ENCODE peak calls at places on chromosomes 2 and 18, in five cellular contexts. X is GM19239; S is right cardiac atrium; M is GM12864; J is activated CD8-positive, alpha-beta memory T cell treated with anti-CD3 and anti-CD28 coated beads for 1 hour. U is an unnamed sample.

GRCh38 chr2:101617188-101617587 is 80.3 kb upstream of the MAP4K4 start:
- DNase-seq in X (no peak), S (no peak), M (no peak), J (no peak), U (no peak)

GRCh38 chr2:84527137-84528129 is 11.1 kb downstream of the DNAH6 start:
- DNase-seq in X (no peak), S (no peak), M (no peak), J (no peak), U (no peak)

GRCh38 chr2:234158812-234159211 is 108.3 kb downstream of the SPP2 start:
- DNase-seq in X (no peak), S (no peak), M (no peak), J (no peak), U (no peak)

GRCh38 chr2:121561617-121562268 is 31.1 kb downstream of the RNU4ATAC start:
- DNase-seq in X (no peak), S (peak), M (no peak), J (no peak), U (no peak)

GRCh38 chr2:128514555-128514955 is 195.9 kb upstream of the HS6ST1 start:
- DNase-seq in X (no peak), S (no peak), M (no peak), J (no peak), U (no peak)

GRCh38 chr2:20612835-20613341 is 38.0 kb downstream of the HS1BP3 start:
- DNase-seq in X (no peak), S (no peak), M (no peak), J (no peak), U (no peak)

GRCh38 chr2:100673691-100674485 is 111.1 kb downstream of the PDCL3 start:
- DNase-seq in X (no peak), S (no peak), M (no peak), J (no peak), U (no peak)

GRCh38 chr2:73823916-73824523 is 4.7 kb upstream of the STAMBP start:
- DNase-seq in X (peak), S (no peak), M (peak), J (no peak), U (peak)

GRCh38 chr18:46950064-46950656 is 32.8 kb downstream of the KATNAL2 start:
- DNase-seq in X (no peak), S (no peak), M (no peak), J (no peak), U (peak)

GRCh38 chr18:78583739-78584066 is 395.9 kb upstream of the SALL3 start:
- DNase-seq in X (no peak), S (no peak), M (no peak), J (no peak), U (no peak)

GRCh38 chr2:18987021-18987420 is 371.4 kb downstream of the OSR1 start:
- DNase-seq in X (no peak), S (no peak), M (no peak), J (no peak), U (no peak)

GRCh38 chr2:19902272-19902730 is 518 bp upstream of the TTC32 start:
- DNase-seq in X (no peak), S (no peak), M (no peak), J (no peak), U (peak)

GRCh38 chr2:98455494-98455976 is 10.9 kb downstream of the INPP4A start:
- DNase-seq in X (no peak), S (no peak), M (no peak), J (no peak), U (peak)

GRCh38 chr18:5237083-5237722 is 40.1 kb upstream of the AKAIN1 start:
- DNase-seq in X (no peak), S (peak), M (peak), J (peak), U (no peak)

GRCh38 chr2:238916875-238917590 is 69.1 kb downstream of the TWIST2 start:
- DNase-seq in X (no peak), S (no peak), M (no peak), J (no peak), U (no peak)

GRCh38 chr2:159650574-159650973 is 34.2 kb upstream of the BAZ2B start:
- DNase-seq in X (no peak), S (no peak), M (no peak), J (no peak), U (no peak)